ENCODE peak calls at places on chromosomes 11 and 22, in ten cellular contexts. One of them, this sample, is unnamed.

GRCh38 chr11:65773784-65774411 is 6.9 kb downstream of the AP5B1 start:
- DNase-seq in IMR-90: no peak
- DNase-seq in activated CD4-positive, alpha-beta T cell treated with anti-CD3 and anti-CD28 coated beads for 36 hours: no peak
- DNase-seq in NCI-H2171 treated with DMSO at 0.1 percent for 48 hours: no peak
- DNase-seq in ELR: no peak
- DNase-seq in amniotic epithelial cell: no peak
- DNase-seq in AG04450: no peak
- DNase-seq in psoas muscle: no peak
- DNase-seq in right atrium auricular region: peak; percentile 51
- DNase-seq in kidney tubule cell: no peak
- DNase-seq in this sample: no peak

GRCh38 chr11:80390546-80390945 is 949.7 kb upstream of the TENM4 start:
- DNase-seq in psoas muscle: no peak
- DNase-seq in activated CD4-positive, alpha-beta T cell treated with anti-CD3 and anti-CD28 coated beads for 36 hours: no peak
- DNase-seq in NCI-H2171 treated with DMSO at 0.1 percent for 48 hours: no peak
- DNase-seq in IMR-90: no peak
- DNase-seq in kidney tubule cell: no peak
- DNase-seq in ELR: no peak
- DNase-seq in right atrium auricular region: no peak
- DNase-seq in AG04450: no peak
- DNase-seq in amniotic epithelial cell: no peak
- DNase-seq in this sample: no peak

GRCh38 chr22:44224166-44224565 is 43.4 kb downstream of the PARVG start:
- DNase-seq in IMR-90: no peak
- DNase-seq in right atrium auricular region: peak; percentile 16
- DNase-seq in kidney tubule cell: no peak
- DNase-seq in activated CD4-positive, alpha-beta T cell treated with anti-CD3 and anti-CD28 coated beads for 36 hours: no peak
- DNase-seq in ELR: no peak
- DNase-seq in NCI-H2171 treated with DMSO at 0.1 percent for 48 hours: no peak
- DNase-seq in psoas muscle: no peak
- DNase-seq in amniotic epithelial cell: no peak
- DNase-seq in AG04450: no peak
- DNase-seq in this sample: no peak

GRCh38 chr11:84247931-84248330 is 961.8 kb upstream of the CCDC90B start:
- DNase-seq in ELR: no peak
- DNase-seq in AG04450: no peak
- DNase-seq in IMR-90: no peak
- DNase-seq in NCI-H2171 treated with DMSO at 0.1 percent for 48 hours: no peak
- DNase-seq in psoas muscle: no peak
- DNase-seq in right atrium auricular region: no peak
- DNase-seq in amniotic epithelial cell: peak; percentile 60
- DNase-seq in activated CD4-positive, alpha-beta T cell treated with anti-CD3 and anti-CD28 coated beads for 36 hours: no peak
- DNase-seq in kidney tubule cell: peak; percentile 28
- DNase-seq in this sample: peak; percentile 84

GRCh38 chr22:27993774-27994350 is 74.8 kb upstream of the PITPNB start:
- DNase-seq in ELR: no peak
- DNase-seq in AG04450: no peak
- DNase-seq in kidney tubule cell: no peak
- DNase-seq in IMR-90: no peak
- DNase-seq in activated CD4-positive, alpha-beta T cell treated with anti-CD3 and anti-CD28 coated beads for 36 hours: no peak
- DNase-seq in psoas muscle: no peak
- DNase-seq in amniotic epithelial cell: no peak
- DNase-seq in right atrium auricular region: no peak
- DNase-seq in NCI-H2171 treated with DMSO at 0.1 percent for 48 hours: no peak
- DNase-seq in this sample: no peak

GRCh38 chr22:39130892-39131855 is 21.3 kb downstream of the CBX7 start:
- DNase-seq in activated CD4-positive, alpha-beta T cell treated with anti-CD3 and anti-CD28 coated beads for 36 hours: no peak
- DNase-seq in AG04450: no peak
- DNase-seq in kidney tubule cell: peak; percentile 17
- DNase-seq in ELR: no peak
- DNase-seq in right atrium auricular region: no peak
- DNase-seq in NCI-H2171 treated with DMSO at 0.1 percent for 48 hours: no peak
- DNase-seq in IMR-90: peak; percentile 42
- DNase-seq in psoas muscle: no peak
- DNase-seq in amniotic epithelial cell: no peak
- DNase-seq in this sample: no peak

GRCh38 chr11:75565221-75565814 is 3.3 kb downstream of the SERPINH1 start:
- DNase-seq in psoas muscle: peak; percentile 83
- DNase-seq in activated CD4-positive, alpha-beta T cell treated with anti-CD3 and anti-CD28 coated beads for 36 hours: no peak
- DNase-seq in right atrium auricular region: peak; percentile 77
- DNase-seq in IMR-90: peak; percentile 78
- DNase-seq in amniotic epithelial cell: peak; percentile 64
- DNase-seq in AG04450: no peak
- DNase-seq in ELR: peak; percentile 90
- DNase-seq in NCI-H2171 treated with DMSO at 0.1 percent for 48 hours: no peak
- DNase-seq in kidney tubule cell: peak; percentile 89
- DNase-seq in this sample: no peak

GRCh38 chr11:18618341-18619025 is 15.7 kb downstream of the SPTY2D1 start:
- DNase-seq in ELR: no peak
- DNase-seq in NCI-H2171 treated with DMSO at 0.1 percent for 48 hours: no peak
- DNase-seq in right atrium auricular region: no peak
- DNase-seq in IMR-90: peak; percentile 73
- DNase-seq in psoas muscle: no peak
- DNase-seq in activated CD4-positive, alpha-beta T cell treated with anti-CD3 and anti-CD28 coated beads for 36 hours: no peak
- DNase-seq in kidney tubule cell: no peak
- DNase-seq in amniotic epithelial cell: peak; percentile 54
- DNase-seq in AG04450: no peak
- DNase-seq in this sample: no peak

GRCh38 chr11:7098235-7098832 is 9.5 kb downstream of the RBMXL2 start:
- DNase-seq in psoas muscle: no peak
- DNase-seq in kidney tubule cell: peak; percentile 59
- DNase-seq in right atrium auricular region: no peak
- DNase-seq in IMR-90: peak; percentile 46
- DNase-seq in activated CD4-positive, alpha-beta T cell treated with anti-CD3 and anti-CD28 coated beads for 36 hours: no peak
- DNase-seq in ELR: peak; percentile 66
- DNase-seq in AG04450: no peak
- DNase-seq in amniotic epithelial cell: peak; percentile 37
- DNase-seq in NCI-H2171 treated with DMSO at 0.1 percent for 48 hours: peak; percentile 43
- DNase-seq in this sample: no peak

GRCh38 chr11:68099474-68100405 is 21.4 kb downstream of the CHKA start:
- DNase-seq in right atrium auricular region: no peak
- DNase-seq in AG04450: no peak
- DNase-seq in activated CD4-positive, alpha-beta T cell treated with anti-CD3 and anti-CD28 coated beads for 36 hours: peak; percentile 63
- DNase-seq in ELR: no peak
- DNase-seq in IMR-90: no peak
- DNase-seq in psoas muscle: no peak
- DNase-seq in amniotic epithelial cell: peak; percentile 70
- DNase-seq in NCI-H2171 treated with DMSO at 0.1 percent for 48 hours: no peak
- DNase-seq in kidney tubule cell: peak; percentile 18
- DNase-seq in this sample: no peak

GRCh38 chr11:117985953-117986887 is at the start of gene IL10RA:
- DNase-seq in NCI-H2171 treated with DMSO at 0.1 percent for 48 hours: peak; percentile 47
- DNase-seq in kidney tubule cell: peak; percentile 84
- DNase-seq in IMR-90: peak; percentile 20
- DNase-seq in AG04450: no peak
- DNase-seq in ELR: peak; percentile 11
- DNase-seq in right atrium auricular region: peak; percentile 86
- DNase-seq in psoas muscle: peak; percentile 85
- DNase-seq in amniotic epithelial cell: peak; percentile 19
- DNase-seq in activated CD4-positive, alpha-beta T cell treated with anti-CD3 and anti-CD28 coated beads for 36 hours: peak; percentile 90
- DNase-seq in this sample: peak; percentile 24

GRCh38 chr11:100550910-100551309 is 136.2 kb upstream of the ARHGAP42 start:
- DNase-seq in amniotic epithelial cell: no peak
- DNase-seq in kidney tubule cell: no peak
- DNase-seq in right atrium auricular region: no peak
- DNase-seq in IMR-90: no peak
- DNase-seq in activated CD4-positive, alpha-beta T cell treated with anti-CD3 and anti-CD28 coated beads for 36 hours: no peak
- DNase-seq in ELR: no peak
- DNase-seq in NCI-H2171 treated with DMSO at 0.1 percent for 48 hours: peak; percentile 6
- DNase-seq in psoas muscle: no peak
- DNase-seq in AG04450: no peak
- DNase-seq in this sample: peak; percentile 67

GRCh38 chr11:6240691-6241285 is 1.9 kb downstream of the CNGA4 start:
- DNase-seq in right atrium auricular region: no peak
- DNase-seq in AG04450: no peak
- DNase-seq in amniotic epithelial cell: no peak
- DNase-seq in activated CD4-positive, alpha-beta T cell treated with anti-CD3 and anti-CD28 coated beads for 36 hours: no peak
- DNase-seq in NCI-H2171 treated with DMSO at 0.1 percent for 48 hours: no peak
- DNase-seq in ELR: no peak
- DNase-seq in IMR-90: no peak
- DNase-seq in kidney tubule cell: no peak
- DNase-seq in psoas muscle: no peak
- DNase-seq in this sample: no peak

This sample was measured in NCI-H1436 treated with DMSO at 0.1 percent for 48 hours.